ENCODE peak calls at places on chromosomes 5 and 9, in ten cellular contexts. W is adrenal gland, L is OCI-LY7, I is sigmoid colon, M is stomach, O is A673, B is brain microvascular endothelial cell, X is cardiac muscle cell, E is A549, G is astrocyte. S is an unnamed sample.

GRCh38 chr9:98146101-98146991 is 27.3 kb upstream of the TRIM14 start:
- DNase-seq in W (peak; percentile 49), O (no peak), G (no peak), B (no peak), E (peak; percentile 77), M (peak; percentile 92), L (no peak), I (no peak), X (no peak), S (no peak)

GRCh38 chr9:111740739-111741138 is 54.0 kb downstream of the SHOC1 start:
- DNase-seq in E (no peak), G (no peak), L (no peak), O (no peak), W (no peak), M (no peak), X (no peak), I (no peak), B (no peak), S (no peak)

GRCh38 chr5:156121234-156121633 is 205.7 kb upstream of the SGCD start:
- DNase-seq in B (no peak), M (no peak), G (peak; percentile 82), X (no peak), O (no peak), E (no peak), I (no peak), L (no peak), W (no peak), S (no peak)

GRCh38 chr9:99005651-99006050 is 61.9 kb downstream of the COL15A1 start:
- DNase-seq in B (no peak), E (no peak), W (no peak), M (no peak), G (no peak), X (no peak), I (no peak), L (no peak), O (no peak), S (no peak)

GRCh38 chr5:26388946-26389345 is 649.4 kb downstream of the CDH9 start:
- DNase-seq in G (peak; percentile 4), O (peak; percentile 63), I (no peak), E (no peak), B (no peak), X (no peak), M (no peak), L (no peak), W (no peak), S (no peak)

GRCh38 chr9:84111726-84112125 is 131.1 kb downstream of the RMI1 start:
- DNase-seq in L (no peak), B (no peak), M (no peak), W (no peak), X (no peak), I (no peak), E (no peak), O (no peak), G (peak; percentile 6), S (no peak)

GRCh38 chr9:87194471-87194870 is 247.2 kb upstream of the GAS1 start:
- DNase-seq in G (peak; percentile 93), M (no peak), I (no peak), X (no peak), B (peak; percentile 67), L (no peak), E (no peak), O (no peak), W (no peak), S (no peak)

GRCh38 chr5:62354028-62354874 is 48.2 kb downstream of the KIF2A start:
- DNase-seq in W (no peak), E (peak; percentile 42), X (peak; percentile 60), I (no peak), L (peak; percentile 67), O (peak; percentile 57), M (no peak), B (peak; percentile 67), G (peak; percentile 38), S (no peak)

GRCh38 chr5:81393783-81394718 is at the start of gene ACOT12:
- DNase-seq in E (no peak), G (peak; percentile 11), W (no peak), X (peak; percentile 55), I (peak; percentile 61), B (peak; percentile 4), O (peak; percentile 8), L (no peak), M (no peak), S (no peak)

GRCh38 chr5:1772634-1773033 is 27.0 kb downstream of the MRPL36 start:
- DNase-seq in O (peak; percentile 43), W (no peak), I (peak; percentile 15), X (peak; percentile 52), L (peak; percentile 51), E (peak; percentile 47), G (peak; percentile 30), M (no peak), B (peak; percentile 48), S (no peak)

GRCh38 chr5:103259705-103260355 is 1.3 kb downstream of the MACIR start:
- DNase-seq in E (peak; percentile 28), M (no peak), I (peak; percentile 65), W (no peak), L (no peak), B (peak; percentile 35), O (peak; percentile 71), X (peak; percentile 57), G (peak; percentile 36), S (no peak)

GRCh38 chr9:14418262-14419200 is 104.6 kb upstream of the NFIB start:
- DNase-seq in B (no peak), O (peak; percentile 90), I (no peak), G (no peak), M (no peak), W (no peak), E (no peak), X (no peak), L (no peak), S (no peak)

GRCh38 chr5:78819166-78819565 is 165.9 kb downstream of the ARSB start:
- DNase-seq in O (no peak), M (no peak), X (no peak), G (peak; percentile 73), W (no peak), L (no peak), B (no peak), I (no peak), E (no peak), S (no peak)

GRCh38 chr5:52856564-52856963 is 68.8 kb downstream of the ITGA1 start:
- DNase-seq in I (no peak), G (peak; percentile 41), M (no peak), L (no peak), B (no peak), W (no peak), X (no peak), E (no peak), O (peak; percentile 36), S (no peak)

GRCh38 chr9:127869310-127870152 is 7.9 kb downstream of the AK1 start:
- DNase-seq in O (peak; percentile 82), W (peak; percentile 88), B (peak; percentile 65), E (peak; percentile 96), M (peak; percentile 90), X (peak; percentile 88), G (no peak), L (peak; percentile 87), I (peak; percentile 95), S (peak; percentile 93)

DNA sequence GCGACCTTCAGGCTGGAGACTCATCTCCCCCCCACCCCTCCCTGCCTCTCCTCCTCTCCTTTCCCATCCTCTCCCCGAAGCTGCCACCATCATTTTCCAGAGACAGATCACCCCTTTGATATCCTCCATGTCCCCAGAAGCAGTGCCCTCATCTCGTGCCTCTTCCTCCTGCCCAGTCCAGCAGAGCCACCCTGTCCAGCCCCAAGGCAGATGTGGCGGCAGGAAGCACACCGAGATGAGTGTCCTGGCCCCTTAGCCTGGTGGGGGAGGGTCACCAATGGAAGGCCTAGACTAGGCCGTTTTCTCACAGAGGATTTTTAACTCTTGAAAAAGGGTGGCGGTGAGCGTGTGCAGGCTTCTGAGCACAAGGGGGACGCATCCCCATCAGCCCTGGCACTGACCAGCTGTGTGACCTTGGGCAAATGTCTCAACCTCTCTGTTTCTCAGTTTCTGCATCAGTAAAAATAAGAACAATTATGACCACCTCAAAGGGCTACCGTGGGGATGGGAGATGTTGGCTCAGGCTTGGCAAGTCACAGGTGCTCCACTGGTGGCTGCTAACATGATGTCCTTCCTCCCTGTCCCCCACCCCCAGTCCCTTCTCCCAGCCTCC is 48.9 kb downstream of the SARDH start:
- DNase-seq in E (no peak), G (no peak), B (no peak), M (no peak), I (no peak), X (no peak), W (no peak), O (no peak), L (no peak), S (no peak)
- H3K27ac ChIP-seq in E (no peak overlapping the region), G (no peak overlapping the region), B (no peak overlapping the region), M (no peak overlapping the region), I (no peak overlapping the region), X (no peak overlapping the region), W (no peak overlapping the region), O (no peak overlapping the region), L (no peak overlapping the region), S (no peak overlapping the region)

DNA sequence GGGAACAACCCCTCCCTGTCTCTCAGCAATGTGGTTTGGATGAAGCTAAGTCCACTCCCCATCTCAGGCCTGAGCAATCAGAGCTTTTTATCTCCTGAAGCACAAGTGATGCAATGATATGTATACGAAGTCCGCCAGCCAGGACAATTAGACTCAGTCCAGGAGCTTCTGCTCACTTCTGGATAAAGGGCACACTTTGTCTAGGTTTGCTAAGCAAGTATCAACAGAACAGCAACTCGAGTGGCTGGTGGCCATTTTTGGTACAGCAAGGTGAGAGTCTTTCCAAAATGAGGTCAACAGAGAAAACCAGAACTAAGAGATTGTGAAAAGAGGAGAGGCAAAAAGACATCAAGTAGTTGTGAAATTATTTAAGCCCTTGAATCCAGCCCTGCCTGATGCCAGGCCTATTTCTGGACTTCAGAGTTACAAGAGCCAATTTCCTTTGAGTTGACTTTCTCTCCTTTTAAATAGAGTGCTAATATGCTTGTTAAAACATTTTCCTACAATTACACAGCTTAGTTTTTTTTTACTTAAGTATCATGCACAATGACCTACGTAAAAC is 8.2 kb downstream of the NDUFA8 start:
- DNase-seq in O (no peak), E (no peak), L (no peak), B (no peak), W (no peak), X (no peak), G (no peak), M (no peak), I (no peak), S (no peak)
- H3K4me3 ChIP-seq in O (no peak overlapping the region), E (no peak overlapping the region), L (no peak overlapping the region), B (no peak overlapping the region), W (no peak overlapping the region), X (no peak overlapping the region), G (no peak overlapping the region), M (no peak overlapping the region), I (no peak overlapping the region), S (no peak overlapping the region)

GRCh38 chr9:132648283-132648682 is 21.5 kb downstream of the DDX31 start:
- DNase-seq in L (no peak), M (no peak), B (no peak), W (no peak), I (no peak), X (no peak), E (no peak), G (no peak), O (no peak), S (no peak)
- TF ChIP-seq CTCF in L (no peak), M (no peak), B (no peak), W (no peak), I (no peak), X (no peak), E (no peak), G (no peak), O (no peak), S (no peak)

DNA sequence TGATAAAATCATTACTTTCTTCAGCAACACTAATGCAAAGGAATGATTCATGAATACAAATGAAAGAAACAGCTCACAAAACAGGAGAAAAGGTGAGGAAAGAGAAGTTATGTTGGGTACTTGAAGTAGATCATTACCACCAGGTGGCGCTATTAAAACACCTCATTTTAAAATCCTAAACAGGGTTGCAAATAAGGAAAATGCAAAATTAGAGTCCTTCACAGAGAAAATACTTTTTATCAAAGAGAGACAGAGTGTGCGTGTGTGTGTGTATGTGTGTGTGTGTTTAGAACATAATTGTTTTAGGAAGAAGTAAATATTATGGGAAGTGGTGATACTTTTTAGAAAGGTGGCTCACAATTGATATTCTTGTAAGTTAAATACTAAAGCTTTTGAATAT is 49.5 kb upstream of the CD180 start:
- DNase-seq in I (no peak), X (peak; percentile 76), L (peak; percentile 77), W (no peak), E (peak; percentile 5), G (peak; percentile 56), O (peak; percentile 93), B (peak; percentile 60), M (no peak), S (no peak)
- H3K27ac ChIP-seq in I (peak overlapping the region; percentile 69), X (no peak overlapping the region), L (no peak overlapping the region), W (no peak overlapping the region), E (peak overlapping the region; percentile 18), G (no peak overlapping the region), O (peak overlapping the region; percentile 98), B (no peak overlapping the region), M (no peak overlapping the region), S (peak overlapping the region; percentile 73)

S was measured in coronary artery.